ENCODE peak calls at places on chromosome X, in four cellular contexts. Z is A549, K is H1, N is HepG2. V is an unnamed sample. For H3K9me3, the result is how much of the 10 kb centered on the place peaks cover.

GRCh38 chrX:49199906-49200771 is at the start of gene SYP:
- DNase-seq in Z (peak), K (peak), N (peak), V (peak)

GRCh38 chrX:133880032-133880443 is 105.4 kb downstream of the GPC3 start:
- DNase-seq in Z (no peak), K (no peak), N (no peak), V (no peak)

GRCh38 chrX:83916525-83916924 is 55.6 kb downstream of the CYLC1 start:
- DNase-seq in Z (no peak), K (no peak), N (no peak), V (peak)

GRCh38 chrX:115017455-115017854 is at the start of gene IL13RA2:
- DNase-seq in Z (no peak), K (no peak), N (no peak), V (no peak)

GRCh38 chrX:107700317-107700774 is 72.0 kb downstream of the PRPS1 start:
- DNase-seq in Z (no peak), K (no peak), N (no peak), V (no peak)

GRCh38 chrX:102516314-102516936 is at the start of gene TMSB15A:
- DNase-seq in Z (peak), K (peak), N (no peak), V (peak)

GRCh38 chrX:103220511-103221406 is 5.9 kb downstream of the BEX4 start:
- DNase-seq in Z (no peak), K (no peak), N (no peak), V (no peak)

GRCh38 chrX:150680974-150681373 is 12.2 kb upstream of the MTMR1 start:
- DNase-seq in Z (no peak), K (no peak), N (peak), V (no peak)

GRCh38 chrX:37578045-37578444 is 6.6 kb downstream of the LANCL3 start:
- DNase-seq in Z (no peak), K (no peak), N (no peak), V (no peak)

GRCh38 chrX:41561045-41561444 is 113.9 kb downstream of the NYX start:
- DNase-seq in Z (peak), K (no peak), N (no peak), V (peak)

GRCh38 chrX:7191681-7192110 is 43.7 kb upstream of the PUDP start:
- DNase-seq in Z (no peak), K (peak), N (peak), V (no peak)

GRCh38 chrX:86210772-86211171 is 62.5 kb downstream of the DACH2 start:
- DNase-seq in Z (no peak), K (no peak), N (no peak), V (no peak)

GRCh38 chrX:108270280-108270679 is 167.9 kb downstream of the COL4A6 start:
- DNase-seq in Z (no peak), K (no peak), N (no peak), V (no peak)

GRCh38 chrX:15055146-15055930 is 182.1 kb downstream of the MOSPD2 start:
- DNase-seq in Z (no peak), K (no peak), N (no peak), V (no peak)

GRCh38 chrX:148290937-148291336 is 209.5 kb upstream of the AFF2 start:
- DNase-seq in Z (no peak), K (no peak), N (no peak), V (no peak)
- H3K9me3 ChIP-seq in Z (under half), K (under half), N (under half), V (under half)

GRCh38 chrX:104695593-104695992 is 129.6 kb downstream of the IL1RAPL2 start:
- DNase-seq in Z (no peak), K (no peak), N (no peak), V (no peak)

GRCh38 chrX:104696667-104697066 is 130.7 kb downstream of the IL1RAPL2 start:
- DNase-seq in Z (no peak), K (no peak), N (no peak), V (no peak)

GRCh38 chrX:104697264-104697663 is 131.3 kb downstream of the IL1RAPL2 start:
- DNase-seq in Z (no peak), K (no peak), N (no peak), V (no peak)
- TF ChIP-seq RNF2 in Z (no peak), K (no peak), N (no peak), V (no peak)

GRCh38 chrX:93580634-93581033 is 92.7 kb downstream of the NAP1L3 start:
- DNase-seq in Z (no peak), K (no peak), N (no peak), V (no peak)
- H3K9me3 ChIP-seq in Z (under half), K (under half), N (under half), V (under half)

DNA sequence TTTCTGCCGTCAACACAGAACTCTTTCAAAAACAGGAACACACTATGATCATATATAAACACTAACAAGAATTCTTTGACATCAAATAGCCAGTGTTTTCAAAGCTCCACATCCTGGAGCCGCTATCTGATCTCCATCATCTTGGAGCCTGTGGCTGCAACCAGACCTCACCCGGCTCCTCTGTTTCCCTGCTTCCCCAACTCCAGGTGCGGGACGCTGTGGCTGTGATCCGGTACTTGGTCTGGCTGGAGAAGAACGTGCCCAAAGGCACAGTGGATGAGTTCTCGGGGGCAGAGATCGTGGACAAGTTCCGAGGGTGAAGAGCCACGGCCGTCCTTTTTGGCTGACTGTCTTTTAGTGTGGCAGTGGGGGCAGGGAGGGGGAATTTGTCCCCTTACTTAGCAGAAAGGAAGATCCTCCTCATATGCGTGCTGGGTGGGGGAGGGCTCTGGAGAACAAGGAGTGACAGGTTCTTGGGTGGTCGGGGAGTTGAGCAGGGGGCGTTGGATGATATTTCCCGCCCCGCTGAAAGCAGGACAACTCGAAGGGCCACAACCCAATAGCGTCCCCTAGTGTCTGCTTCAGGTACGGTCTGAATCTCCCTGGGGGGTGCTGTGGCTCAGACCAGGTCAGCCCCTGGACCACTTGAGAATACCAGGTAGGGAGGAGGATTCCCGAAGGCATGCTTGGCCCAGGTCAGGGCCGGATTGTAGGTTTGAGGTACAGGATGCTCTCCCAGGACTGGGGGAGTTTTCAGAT is 15.7 kb downstream of the XPNPEP2 start:
- DNase-seq in Z (no peak), K (peak), N (no peak), V (peak)
- TF ChIP-seq RNF2 in Z (no peak), K (no peak), N (no peak), V (no peak)

GRCh38 chrX:136476501-136476900 is 11.2 kb upstream of the BRS3 start:
- DNase-seq in Z (no peak), K (no peak), N (no peak), V (no peak)
- H3K9me3 ChIP-seq in Z (under half), K (under half), N (under half), V (under half)